ENCODE peak calls at places on chromosome 20, in four cellular contexts. Z is hepatocyte; I is effector memory CD4-positive, alpha-beta T cell; X is thoracic aorta. P is an unnamed sample. For H3K4me1, the result is how much of the 10 kb centered on the place peaks cover.

GRCh38 chr20:41509316-41509715 is 108.9 kb downstream of the CHD6 start:
- DNase-seq in X (no peak), Z (no peak), I (no peak), P (no peak)

GRCh38 chr20:20211274-20211987 is 156.5 kb upstream of the INSM1 start:
- DNase-seq in I (no peak), X (no peak), Z (peak), P (no peak)

GRCh38 chr20:49338061-49338460 is 60.2 kb upstream of the ZNFX1 start:
- DNase-seq in I (no peak), X (no peak), Z (no peak), P (no peak)

GRCh38 chr20:6381887-6382286 is 259.1 kb upstream of the FERMT1 start:
- DNase-seq in Z (peak), X (no peak), I (no peak), P (no peak)

GRCh38 chr20:32191873-32192272 is 15.7 kb downstream of the PLAGL2 start:
- DNase-seq in X (no peak), Z (no peak), I (no peak), P (no peak)

GRCh38 chr20:11044561-11044960 is 370.8 kb upstream of the JAG1 start:
- DNase-seq in I (no peak), X (no peak), Z (no peak), P (no peak)

GRCh38 chr20:51434556-51435256 is 107.8 kb downstream of the NFATC2 start:
- DNase-seq in I (no peak), Z (no peak), X (no peak), P (no peak)

GRCh38 chr20:50219520-50220086 is 29.0 kb downstream of the CEBPB start:
- DNase-seq in Z (no peak), I (no peak), X (no peak), P (no peak)

GRCh38 chr20:22285555-22285954 is 298.8 kb downstream of the FOXA2 start:
- DNase-seq in X (no peak), Z (no peak), I (no peak), P (no peak)

GRCh38 chr20:50870572-50871161 is 60.6 kb downstream of the ADNP start:
- DNase-seq in X (no peak), Z (peak), I (no peak), P (peak)

GRCh38 chr20:8578191-8578690 is 446.2 kb downstream of the PLCB1 start:
- DNase-seq in Z (no peak), I (no peak), X (no peak), P (no peak)

GRCh38 chr20:8089668-8090067 is 42.4 kb upstream of the PLCB1 start:
- DNase-seq in I (no peak), X (no peak), Z (peak), P (no peak)

GRCh38 chr20:13274311-13274965 is 53.4 kb downstream of the ISM1 start:
- DNase-seq in Z (peak), X (no peak), I (no peak), P (no peak)

GRCh38 chr20:11379257-11380011 is 538.3 kb upstream of the BTBD3 start:
- DNase-seq in Z (peak), I (no peak), X (no peak), P (no peak)

GRCh38 chr20:50663095-50663821 is 28.1 kb downstream of the RIPOR3 start:
- DNase-seq in X (no peak), Z (peak), I (no peak), P (no peak)

GRCh38 chr20:36519944-36520343 is 21.4 kb upstream of the MYL9 start:
- DNase-seq in I (no peak), X (no peak), Z (no peak), P (no peak)

GRCh38 chr20:18019068-18019467 is 38.6 kb downstream of the OVOL2 start:
- DNase-seq in X (no peak), I (no peak), Z (no peak), P (no peak)

GRCh38 chr20:53621482-53622246 is 28.0 kb upstream of the ZNF217 start:
- DNase-seq in I (no peak), X (no peak), Z (peak), P (no peak)

GRCh38 chr20:38973546-38974120 is 11.5 kb downstream of the DHX35 start:
- DNase-seq in Z (no peak), X (no peak), I (no peak), P (no peak)

GRCh38 chr20:18719426-18719825 is 94.2 kb upstream of the SCP2D1 start:
- DNase-seq in X (no peak), I (no peak), Z (no peak), P (no peak)

GRCh38 chr20:53839423-53840176 is 230.8 kb downstream of the BCAS1 start:
- DNase-seq in Z (no peak), X (no peak), I (peak), P (peak)

GRCh38 chr20:7926767-7927166 is 13.5 kb downstream of the HAO1 start:
- DNase-seq in I (no peak), Z (peak), X (no peak), P (no peak)

GRCh38 chr20:5741089-5741488 is 9.1 kb upstream of the SHLD1 start:
- DNase-seq in X (no peak), Z (no peak), I (no peak), P (no peak)

GRCh38 chr20:60559462-60559861 is 601.2 kb downstream of the CDH26 start:
- DNase-seq in I (no peak), X (no peak), Z (no peak), P (no peak)

GRCh38 chr20:48492188-48493070 is 335.4 kb downstream of the PREX1 start:
- DNase-seq in Z (no peak), X (no peak), I (no peak), P (no peak)

GRCh38 chr20:34283844-34284243 is 19.3 kb downstream of the AHCY start:
- DNase-seq in X (no peak), I (no peak), Z (no peak), P (no peak)

GRCh38 chr20:3786665-3787639 is at the start of gene CENPB:
- DNase-seq in X (no peak), Z (peak), I (peak), P (peak)

GRCh38 chr20:19317240-19318069 is 105.0 kb downstream of the SLC24A3 start:
- DNase-seq in Z (no peak), I (no peak), X (no peak), P (no peak)

GRCh38 chr20:3980260-3981131 is 34.9 kb downstream of the RNF24 start:
- DNase-seq in X (no peak), Z (peak), I (no peak), P (peak)

GRCh38 chr20:13099676-13100075 is 90.9 kb downstream of the SPTLC3 start:
- DNase-seq in X (no peak), Z (no peak), I (no peak), P (no peak)

GRCh38 chr20:47355489-47356219 is 845 bp downstream of the ZMYND8 start:
- DNase-seq in X (no peak), Z (no peak), I (no peak), P (no peak)

GRCh38 chr20:47357296-47358051 is 975 bp upstream of the ZMYND8 start:
- DNase-seq in I (peak), X (peak), Z (peak), P (peak)

GRCh38 chr20:47354710-47355488 is 1.6 kb downstream of the ZMYND8 start:
- DNase-seq in X (no peak), I (no peak), Z (no peak), P (no peak)

GRCh38 chr20:47356526-47357295 is at the start of gene ZMYND8:
- DNase-seq in Z (peak), I (peak), X (peak), P (peak)

DNA sequence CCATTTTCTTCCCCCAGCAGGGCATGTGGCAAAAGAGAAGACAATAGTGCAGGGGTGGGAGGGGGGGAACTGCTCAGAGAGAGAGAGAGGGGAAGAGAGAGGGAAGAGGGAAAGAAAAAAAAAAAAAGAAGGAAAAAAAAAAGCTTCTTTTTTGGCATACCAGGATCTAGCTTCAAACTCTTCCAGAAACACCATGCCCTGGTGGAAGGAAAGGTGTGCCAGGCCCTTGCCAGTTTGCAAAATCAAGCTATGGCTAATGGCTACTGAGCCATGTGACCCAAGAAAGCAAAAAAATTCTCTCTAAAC is 326 bp downstream of the ZMYND8 start:
- DNase-seq in X (no peak), Z (no peak), I (no peak), P (no peak)
- H3K4me1 ChIP-seq in X (half or more), Z (half or more), I (under half), P (half or more)

DNA sequence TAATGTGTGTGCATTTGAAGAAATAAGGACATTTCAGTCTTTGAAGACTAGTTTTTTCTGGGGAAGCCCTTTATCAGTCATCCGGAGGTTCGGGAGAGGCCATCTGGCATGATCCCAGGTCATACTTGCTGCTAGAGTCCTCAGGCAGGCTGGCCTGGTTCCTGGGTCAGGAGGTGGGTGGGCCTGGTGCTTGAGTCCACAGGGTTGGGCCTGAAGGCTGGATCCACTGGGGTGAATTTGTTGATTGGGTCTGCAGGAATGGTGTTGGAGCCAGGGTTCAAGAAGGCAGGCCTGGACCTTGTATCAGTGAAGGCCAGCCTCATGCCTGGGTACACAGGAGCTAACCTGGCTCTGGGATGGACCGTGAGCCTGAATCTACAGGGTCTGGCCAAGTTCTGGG is 15.8 kb upstream of the WFDC9 start:
- DNase-seq in I (no peak), X (no peak), Z (no peak), P (no peak)
- H3K4me3 ChIP-seq in I (no peak), X (no peak), Z (no peak), P (no peak)

GRCh38 chr20:25546048-25546447 is 39.3 kb downstream of the NINL start:
- DNase-seq in Z (no peak), I (no peak), X (no peak), P (no peak)
- H3K4me1 ChIP-seq in Z (half or more), I (under half), X (under half), P (under half)

GRCh38 chr20:62141043-62141396 is 2.2 kb downstream of the PSMA7 start:
- DNase-seq in I (no peak), Z (no peak), X (no peak), P (no peak)
- H3K4me3 ChIP-seq in I (peak), Z (no peak), X (peak), P (no peak)

GRCh38 chr20:45779011-45779915 is 12.4 kb downstream of the WFDC3 start:
- DNase-seq in Z (peak), X (peak), I (no peak), P (no peak)
- H3K4me1 ChIP-seq in Z (under half), X (half or more), I (under half), P (under half)

DNA sequence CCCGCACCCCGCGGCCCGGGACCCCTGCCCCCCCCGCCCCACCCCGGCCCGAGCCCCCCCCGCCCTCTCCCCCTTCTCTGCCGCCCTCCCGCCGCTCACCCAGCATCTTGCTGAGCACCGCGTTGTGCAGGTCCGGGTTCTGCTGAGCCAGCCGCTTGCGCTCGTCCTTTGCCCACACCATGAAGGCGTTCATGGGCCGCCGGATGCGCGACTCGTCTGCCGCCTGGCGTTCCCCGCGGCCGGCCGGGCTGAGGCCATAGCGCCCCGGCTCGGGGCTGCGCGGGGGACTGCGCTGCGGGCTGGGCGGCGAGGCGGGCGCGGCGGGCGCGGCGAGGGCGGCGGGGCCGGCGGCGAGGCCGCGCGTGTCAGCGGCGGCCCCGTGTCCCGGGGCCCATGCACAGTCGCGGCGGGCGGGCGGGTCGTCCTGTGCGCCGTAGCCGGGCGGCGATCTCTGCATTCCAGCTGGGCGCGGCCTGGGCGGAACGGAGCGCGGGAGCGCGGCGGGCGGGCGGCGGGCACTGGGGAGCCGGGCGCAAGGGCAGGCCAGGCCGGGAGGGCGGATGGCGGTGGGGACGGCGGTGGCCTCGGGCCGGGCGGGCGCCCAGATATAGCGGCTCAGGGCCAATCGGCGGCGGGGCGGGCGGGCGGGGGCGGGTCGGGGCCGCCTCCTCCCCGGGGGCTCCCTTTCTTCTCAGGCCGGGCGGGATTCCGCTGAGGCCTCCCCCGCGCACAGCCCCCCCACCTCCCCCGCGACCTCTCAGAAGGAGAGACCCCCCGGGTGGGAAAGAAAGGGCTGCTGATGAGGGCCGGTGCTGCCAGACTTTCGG is at the start of gene SOX18:
- DNase-seq in X (no peak), Z (peak), I (no peak), P (no peak)
- H3K4me3 ChIP-seq in X (peak), Z (no peak), I (no peak), P (no peak)

GRCh38 chr20:23595941-23596340 is 9.8 kb downstream of the CST9 start:
- DNase-seq in X (no peak), Z (no peak), I (no peak), P (no peak)
- H3K4me1 ChIP-seq in X (under half), Z (under half), I (under half), P (under half)

DNA sequence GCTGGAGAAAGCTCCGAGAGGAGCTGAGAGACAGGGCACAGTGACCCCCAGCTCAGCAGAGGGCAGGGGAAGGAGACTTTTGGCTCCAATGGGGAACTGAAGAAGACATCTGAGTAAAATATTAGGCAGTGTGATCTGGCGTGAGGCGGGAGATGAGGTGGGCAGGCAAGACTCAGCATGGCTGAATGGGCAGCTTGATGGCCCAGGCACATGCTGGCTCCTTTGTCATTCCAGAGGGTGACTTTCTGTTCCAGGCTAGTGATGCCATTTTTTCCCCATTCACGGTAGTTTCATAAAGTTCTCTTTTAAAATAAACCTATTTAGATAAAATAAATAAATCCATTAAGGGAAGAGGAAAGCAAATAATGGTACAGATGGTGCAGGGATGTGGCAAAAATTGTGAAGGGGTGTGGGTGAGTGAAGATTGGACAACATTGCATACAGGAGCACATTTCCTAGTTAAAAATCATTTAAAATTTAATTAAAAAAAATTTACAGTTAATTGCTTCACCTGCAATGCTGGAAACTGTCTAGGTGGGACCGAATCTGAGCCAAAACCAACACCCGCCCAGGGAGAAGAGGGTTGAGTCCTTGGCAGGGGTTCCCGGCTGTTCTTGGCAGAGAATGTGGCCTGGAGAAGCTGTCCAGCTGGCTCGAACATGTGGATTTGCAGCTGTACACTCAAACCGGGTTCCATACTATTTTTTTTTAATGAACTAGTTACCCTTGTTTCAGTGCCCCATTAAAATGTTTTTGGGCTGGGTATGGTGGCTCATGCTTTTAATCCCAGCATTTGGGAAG is 41.7 kb upstream of the PRELID3B start:
- DNase-seq in Z (no peak), X (no peak), I (no peak), P (no peak)
- H3K4me3 ChIP-seq in Z (no peak), X (no peak), I (no peak), P (no peak)

GRCh38 chr20:2133318-2134183 is 31.9 kb downstream of the STK35 start:
- DNase-seq in Z (peak), I (no peak), X (no peak), P (no peak)
- H3K4me1 ChIP-seq in Z (under half), I (under half), X (under half), P (under half)